ENCODE peak calls at places on chromosomes 12 and 14, in four cellular contexts. M is SK-N-SH, N is HepG2, Y is endodermal cell. X is an unnamed sample.

GRCh38 chr12:26651566-26652188 is 181.3 kb downstream of the ITPR2 start:
- DNase-seq in Y (peak; percentile 95), N (peak; percentile 59), M (peak; percentile 75), X (no peak)

GRCh38 chr14:47269788-47270492 is 405.5 kb downstream of the MDGA2 start:
- DNase-seq in M (no peak), Y (no peak), N (no peak), X (no peak)

GRCh38 chr12:123134755-123135282 is 16.1 kb downstream of the PITPNM2 start:
- DNase-seq in N (no peak), Y (no peak), M (no peak), X (no peak)

GRCh38 chr12:4151362-4152121 is 122.0 kb upstream of the CCND2 start:
- DNase-seq in M (no peak), Y (peak; percentile 39), N (no peak), X (no peak)

GRCh38 chr12:20210795-20211194 is 157.5 kb upstream of the PDE3A start:
- DNase-seq in Y (no peak), N (no peak), M (no peak), X (no peak)

GRCh38 chr12:26971963-26972362 is 33.7 kb downstream of the FGFR1OP2 start:
- DNase-seq in N (no peak), Y (no peak), M (no peak), X (no peak)

GRCh38 chr14:35678403-35679028 is 130.6 kb downstream of the RALGAPA1 start:
- DNase-seq in M (no peak), N (no peak), Y (no peak), X (no peak)

GRCh38 chr14:79605863-79606262 is 605.4 kb downstream of the DIO2 start:
- DNase-seq in M (peak; percentile 7), N (no peak), Y (no peak), X (no peak)

GRCh38 chr14:68942281-68943035 is 36.6 kb downstream of the ACTN1 start:
- DNase-seq in M (no peak), Y (no peak), N (no peak), X (no peak)

GRCh38 chr12:24909667-24910066 is 39.2 kb downstream of the BCAT1 start:
- DNase-seq in M (no peak), Y (no peak), N (no peak), X (peak; percentile 38)

GRCh38 chr12:91144053-91144452 is 32.8 kb upstream of the LUM start:
- DNase-seq in M (no peak), Y (no peak), N (no peak), X (no peak)

GRCh38 chr14:81127785-81128184 is 93.0 kb downstream of the GTF2A1 start:
- DNase-seq in Y (no peak), M (no peak), N (no peak), X (no peak)

GRCh38 chr12:11710431-11710830 is 61.0 kb downstream of the ETV6 start:
- DNase-seq in N (no peak), M (no peak), Y (no peak), X (no peak)

GRCh38 chr12:91980345-91980744 is 165.3 kb downstream of the BTG1 start:
- DNase-seq in Y (no peak), N (no peak), M (no peak), X (no peak)

GRCh38 chr12:109489955-109490565 is 12.6 kb downstream of the UBE3B start:
- DNase-seq in N (no peak), M (no peak), Y (no peak), X (no peak)

GRCh38 chr12:2960432-2960956 is 1.3 kb downstream of the TEAD4 start:
- DNase-seq in M (no peak), N (peak; percentile 34), Y (peak; percentile 78), X (no peak)

GRCh38 chr14:50780393-50780792 is 50.6 kb downstream of the NIN start:
- DNase-seq in M (no peak), N (no peak), Y (no peak), X (no peak)

GRCh38 chr12:101552277-101552676 is 42.5 kb upstream of the MYBPC1 start:
- DNase-seq in Y (peak; percentile 63), M (no peak), N (no peak), X (no peak)

GRCh38 chr12:119375619-119376018 is 41.1 kb downstream of the CCDC60 start:
- DNase-seq in Y (no peak), M (no peak), N (no peak), X (no peak)

GRCh38 chr14:51539571-51540037 is 112.1 kb upstream of the FRMD6 start:
- DNase-seq in M (no peak), N (no peak), Y (peak; percentile 46), X (no peak)

GRCh38 chr14:63375772-63376171 is 57.0 kb upstream of the GPHB5 start:
- DNase-seq in N (no peak), Y (no peak), M (no peak), X (no peak)

GRCh38 chr12:2490746-2491145 is 304.0 kb upstream of the FKBP4 start:
- DNase-seq in M (no peak), N (no peak), Y (no peak), X (no peak)

GRCh38 chr12:19757317-19757877 is 318.1 kb downstream of the AEBP2 start:
- DNase-seq in Y (no peak), N (no peak), M (peak; percentile 31), X (no peak)

GRCh38 chr12:93518725-93519124 is 51.4 kb downstream of the MRPL42 start:
- DNase-seq in Y (peak; percentile 32), M (no peak), N (no peak), X (no peak)

GRCh38 chr12:20063116-20063515 is 305.2 kb upstream of the PDE3A start:
- DNase-seq in Y (no peak), M (no peak), N (no peak), X (no peak)

GRCh38 chr14:69873877-69874780 is 5.1 kb upstream of the SMOC1 start:
- DNase-seq in M (no peak), Y (no peak), N (no peak), X (no peak)

GRCh38 chr12:95633049-95633545 is 81.8 kb upstream of the USP44 start:
- DNase-seq in M (no peak), N (peak; percentile 33), Y (no peak), X (no peak)

GRCh38 chr12:103986823-103987222 is 21.2 kb downstream of the TDG start:
- DNase-seq in M (no peak), Y (no peak), N (no peak), X (no peak)

GRCh38 chr14:69260246-69260978 is 454 bp downstream of the GALNT16 start:
- DNase-seq in N (no peak), Y (peak; percentile 88), M (peak; percentile 78), X (no peak)

GRCh38 chr12:89880695-89881350 is 172.2 kb upstream of the ATP2B1 start:
- DNase-seq in N (no peak), M (no peak), Y (no peak), X (no peak)

GRCh38 chr12:8018666-8019581 is 13.6 kb upstream of the FOXJ2 start:
- DNase-seq in Y (peak; percentile 98), M (peak; percentile 33), N (peak; percentile 43), X (no peak)

GRCh38 chr14:65255029-65255545 is 152.8 kb upstream of the MAX start:
- DNase-seq in Y (no peak), M (peak; percentile 33), N (peak; percentile 82), X (no peak)

GRCh38 chr12:132404435-132404855 is 75.1 kb upstream of the GALNT9 start:
- DNase-seq in N (no peak), M (no peak), Y (no peak), X (peak; percentile 5)

GRCh38 chr12:49049566-49050224 is 10.9 kb downstream of the KMT2D start:
- DNase-seq in M (no peak), N (no peak), Y (no peak), X (no peak)

GRCh38 chr14:90291699-90292098 is 35.3 kb downstream of the PSMC1 start:
- DNase-seq in N (no peak), M (no peak), Y (no peak), X (no peak)

GRCh38 chr12:15044461-15044860 is 71.6 kb downstream of the PDE6H start:
- DNase-seq in Y (no peak), M (no peak), N (no peak), X (no peak)

GRCh38 chr14:29637406-29637805 is 290.2 kb downstream of the PRKD1 start:
- DNase-seq in M (no peak), Y (no peak), N (no peak), X (peak; percentile 40)

GRCh38 chr12:12965836-12966235 is 13.9 kb upstream of the GPRC5D start:
- DNase-seq in Y (no peak), M (no peak), N (no peak), X (no peak)
- H3K27ac ChIP-seq in Y (no peak overlapping the region), M (no peak overlapping the region), N (no peak overlapping the region), X (no peak overlapping the region)

DNA sequence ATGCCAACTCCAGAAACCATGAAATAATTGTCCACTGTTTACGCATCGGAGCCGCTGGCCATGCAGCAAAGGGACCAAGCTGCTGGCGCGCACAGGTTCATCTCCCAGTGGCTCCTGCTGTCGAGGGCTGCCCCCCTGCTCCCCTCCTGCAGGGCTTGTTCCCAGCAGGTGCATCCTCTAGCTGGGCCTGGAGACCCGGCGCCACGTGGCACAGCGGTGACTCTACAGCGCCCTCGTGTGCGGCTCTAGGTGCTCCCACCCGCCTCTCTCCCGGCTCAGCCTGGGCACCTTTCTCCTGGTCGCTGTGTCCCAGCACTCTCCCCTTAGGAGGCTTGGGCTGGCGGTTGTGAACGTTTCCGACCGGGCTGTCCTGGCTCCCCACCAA is 37.5 kb upstream of the INF2 start:
- DNase-seq in Y (peak; percentile 54), M (no peak), N (no peak), X (no peak)
- TF ChIP-seq CTCF in Y (peak; percentile 40), M (no peak), N (peak; percentile 28), X (no peak)

DNA sequence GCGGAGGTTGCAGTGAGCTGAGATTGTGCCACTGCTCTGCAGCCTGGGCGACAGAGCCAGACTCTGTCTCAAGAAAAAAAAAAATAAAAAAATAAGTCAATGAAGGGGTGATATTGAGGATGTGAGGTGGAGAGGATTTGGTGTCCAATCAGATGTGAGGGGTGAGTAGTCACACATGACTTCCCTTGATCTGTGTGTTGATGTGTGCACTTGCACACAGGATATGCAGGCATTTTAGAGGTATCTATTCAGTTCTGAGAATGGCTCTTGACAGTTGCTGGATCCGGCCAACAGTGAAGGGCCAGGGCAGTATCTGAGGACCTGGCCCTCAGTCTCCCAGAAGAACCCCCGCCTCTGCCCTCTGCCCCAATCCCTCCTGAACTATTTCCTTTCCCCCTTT is 7.8 kb upstream of the SP7 start:
- DNase-seq in Y (no peak), M (no peak), N (no peak), X (no peak)
- H3K27ac ChIP-seq in Y (no peak overlapping the region), M (no peak overlapping the region), N (no peak overlapping the region), X (peak overlapping the region; percentile 93)

GRCh38 chr14:105480165-105480564 is 5.5 kb downstream of the CRIP2 start:
- DNase-seq in M (no peak), N (no peak), Y (no peak), X (no peak)

GRCh38 chr14:105482486-105483110 is 4.1 kb upstream of the CRIP1 start:
- DNase-seq in M (no peak), Y (no peak), N (no peak), X (no peak)

GRCh38 chr14:105480807-105481801 is 5.6 kb upstream of the CRIP1 start:
- DNase-seq in N (peak; percentile 67), M (peak; percentile 92), Y (peak; percentile 98), X (peak; percentile 90)

GRCh38 chr14:105483300-105484068 is 3.2 kb upstream of the CRIP1 start:
- DNase-seq in Y (no peak), M (no peak), N (no peak), X (peak; percentile 38)

DNA sequence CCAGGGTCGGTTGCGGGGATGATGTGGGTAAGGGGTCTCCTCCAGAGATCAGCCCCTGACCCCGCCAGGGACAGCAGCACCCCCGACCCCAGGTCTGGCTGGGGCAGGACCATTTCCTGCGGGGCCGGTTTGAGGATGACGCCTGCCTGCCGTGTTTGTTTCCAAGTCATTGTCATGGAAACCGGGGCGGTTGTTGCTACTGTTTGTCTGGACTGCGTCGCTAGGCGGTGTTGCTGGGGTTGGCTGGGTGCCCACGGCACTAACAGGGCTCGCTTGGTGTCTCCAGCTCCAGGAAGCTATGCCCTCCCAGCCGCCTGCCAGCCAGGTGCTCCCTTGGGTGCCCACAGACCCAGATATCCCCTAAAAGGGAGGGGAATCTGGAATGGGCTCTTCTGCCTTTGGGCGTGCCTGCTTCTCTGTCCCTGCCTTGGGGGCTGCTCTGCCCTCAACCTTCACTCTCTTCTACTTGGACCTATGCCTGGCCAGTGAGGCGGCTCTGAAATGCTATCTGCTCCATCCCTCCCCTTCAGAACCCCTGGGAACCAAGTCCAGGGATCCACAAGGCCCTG is 4.7 kb upstream of the CRIP1 start:
- DNase-seq in Y (peak; percentile 92), N (peak; percentile 93), M (peak; percentile 90), X (peak; percentile 93)
- TF ChIP-seq CTCF in Y (peak; percentile 43), N (peak; percentile 70), M (no peak), X (peak; percentile 26)

X was measured in left ventricle myocardium inferior.